ENCODE peak calls at places on chromosomes 13 and 19, in five cellular contexts. J is stomach, V is transverse colon, X is ovary, L is HepG2. N is an unnamed sample.

GRCh38 chr13:86446311-86446710 is 647.1 kb upstream of the SLITRK6 start:
- DNase-seq in J (no peak), X (no peak), L (no peak), V (no peak), N (no peak)

GRCh38 chr13:43725460-43725859 is 61.3 kb downstream of the ENOX1 start:
- DNase-seq in J (no peak), L (no peak), X (no peak), V (no peak), N (no peak)

GRCh38 chr19:1018393-1018792 is 2.5 kb downstream of the TMEM259 start:
- DNase-seq in V (no peak), L (no peak), X (no peak), J (no peak), N (no peak)

GRCh38 chr13:102580552-102581169 is 16.1 kb upstream of the TPP2 start:
- DNase-seq in L (peak; percentile 55), J (no peak), V (no peak), X (no peak), N (no peak)

GRCh38 chr19:35013820-35014754 is 14.0 kb downstream of the GRAMD1A start:
- DNase-seq in L (no peak), J (no peak), V (peak; percentile 50), X (no peak), N (no peak)

GRCh38 chr13:111187879-111188643 is 73.0 kb downstream of the ARHGEF7 start:
- DNase-seq in X (no peak), V (no peak), L (no peak), J (no peak), N (no peak)

GRCh38 chr13:27797228-27797624 is 4.9 kb downstream of the GSX1 start:
- DNase-seq in X (no peak), L (no peak), V (no peak), J (no peak), N (no peak)

GRCh38 chr13:39039033-39039432 is 777 bp downstream of the NHLRC3 start:
- DNase-seq in X (no peak), J (no peak), V (no peak), L (peak; percentile 12), N (no peak)

GRCh38 chr13:105655046-105655445 is 880.4 kb downstream of the EFNB2 start:
- DNase-seq in X (no peak), L (no peak), J (no peak), V (no peak), N (no peak)

GRCh38 chr19:55485439-55486011 is 537 bp downstream of the NAT14 start:
- DNase-seq in V (no peak), X (peak; percentile 50), L (no peak), J (no peak), N (no peak)

GRCh38 chr19:55482967-55483671 is 1.9 kb upstream of the NAT14 start:
- DNase-seq in L (no peak), X (no peak), J (no peak), V (no peak), N (no peak)

GRCh38 chr19:55486043-55486970 is 1.3 kb downstream of the NAT14 start:
- DNase-seq in L (no peak), V (no peak), J (no peak), X (peak; percentile 72), N (no peak)

GRCh38 chr19:55483681-55484361 is 1.2 kb upstream of the NAT14 start:
- DNase-seq in J (no peak), L (no peak), X (peak; percentile 50), V (no peak), N (no peak)

GRCh38 chr19:55484571-55485438 is at the start of gene NAT14:
- DNase-seq in J (peak; percentile 45), X (peak; percentile 85), V (peak; percentile 53), L (peak; percentile 39), N (no peak)
- TF ChIP-seq POLR2A in J (no peak), X (peak; percentile 20), V (peak; percentile 10), L (no peak), N (no peak)

GRCh38 chr13:30453727-30454126 is 12.0 kb downstream of the HMGB1 start:
- DNase-seq in V (no peak), X (no peak), J (no peak), L (no peak), N (no peak)
- TF ChIP-seq EP300 in V (no peak), X (no peak), J (no peak), L (no peak), N (no peak)

DNA sequence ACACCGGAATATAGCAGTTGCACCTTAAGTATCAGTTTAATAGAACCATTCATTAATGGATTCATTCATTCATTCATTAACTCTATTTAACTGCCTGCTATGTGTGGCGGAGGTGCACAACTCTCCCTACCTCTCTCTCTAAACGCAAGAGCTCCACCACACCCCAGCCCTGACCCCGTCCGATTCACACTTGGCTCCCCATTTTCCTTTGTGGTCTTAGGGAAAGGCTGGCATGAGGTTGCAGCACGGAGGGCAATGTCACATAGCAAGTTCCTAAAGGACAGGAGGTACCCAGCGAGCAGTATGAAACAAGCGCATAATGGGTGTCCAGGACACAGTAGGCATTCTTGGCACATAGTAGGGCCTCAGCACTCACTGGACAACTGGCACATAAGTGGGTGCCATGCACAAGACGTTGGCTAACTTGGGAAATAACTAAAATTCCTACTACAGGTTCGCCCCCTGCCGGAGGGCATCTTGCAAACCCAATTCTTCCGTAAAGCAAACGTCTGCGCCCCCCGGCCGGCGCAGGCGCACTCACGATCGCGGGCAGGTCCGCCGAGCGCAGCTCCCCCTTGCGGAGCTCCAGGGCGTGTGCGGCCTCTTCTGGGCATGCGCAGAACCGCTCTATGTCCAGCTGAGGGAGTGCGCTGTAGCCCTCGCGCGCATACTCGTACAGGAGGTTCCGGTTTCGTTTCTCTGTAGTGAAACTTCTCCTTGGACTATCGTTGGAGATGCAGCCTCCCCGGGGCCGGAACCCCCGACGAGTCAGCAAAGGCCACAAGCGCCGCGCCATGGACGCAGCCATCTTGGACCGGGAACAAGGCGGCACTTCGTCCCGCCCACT is at the start of gene SARS2:
- DNase-seq in J (peak; percentile 91), X (peak; percentile 96), L (peak; percentile 89), V (peak; percentile 93), N (peak; percentile 99)
- TF ChIP-seq POLR2A in J (no peak), X (no peak), L (peak; percentile 97), V (no peak), N (no peak)

GRCh38 chr13:109510036-109510435 is 276.3 kb downstream of the IRS2 start:
- DNase-seq in L (no peak), V (no peak), X (no peak), J (no peak), N (no peak)

DNA sequence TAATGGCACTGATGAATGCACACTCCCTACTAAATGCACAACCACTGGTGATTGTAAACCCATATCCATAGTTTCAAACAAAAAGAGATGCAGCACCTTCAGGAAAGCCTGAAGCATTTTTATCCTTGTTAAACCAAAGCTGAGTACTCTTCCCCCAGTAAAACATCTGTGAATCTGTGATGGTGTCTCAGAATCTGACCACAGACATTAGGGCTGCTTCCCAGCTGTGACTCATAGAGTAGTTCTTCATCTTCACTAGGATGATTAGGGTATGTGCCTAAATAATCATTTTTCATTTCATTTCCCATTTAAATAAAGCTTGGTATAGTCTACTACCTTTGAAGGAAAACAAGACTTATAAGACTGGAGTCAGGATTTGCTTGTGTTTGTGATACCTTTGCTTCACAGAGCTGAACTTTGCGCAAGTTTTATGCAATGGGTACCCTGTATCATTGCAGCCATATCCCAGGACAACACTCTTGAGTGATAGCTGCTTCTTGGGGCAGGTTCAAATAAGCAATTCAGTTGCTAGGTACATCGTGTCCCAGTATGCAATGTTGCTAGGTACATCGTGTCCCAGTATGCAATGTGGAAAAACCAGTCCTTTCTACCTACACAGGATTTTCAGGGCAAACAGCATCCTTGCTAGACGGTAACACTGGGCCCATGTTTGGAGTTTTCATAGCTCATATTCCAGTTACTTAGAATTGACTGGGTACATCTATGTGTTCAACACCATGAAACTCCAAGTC is 277.1 kb downstream of the IRS2 start:
- DNase-seq in V (no peak), X (no peak), L (no peak), J (no peak), N (no peak)
- TF ChIP-seq EP300 in V (no peak), X (no peak), L (no peak), J (no peak), N (no peak)

GRCh38 chr19:4694211-4694987 is 24.3 kb upstream of the MYDGF start:
- DNase-seq in J (peak; percentile 77), V (peak; percentile 46), L (no peak), X (no peak), N (no peak)
- TF ChIP-seq POLR2A in J (no peak), V (no peak), L (no peak), X (no peak), N (no peak)

DNA sequence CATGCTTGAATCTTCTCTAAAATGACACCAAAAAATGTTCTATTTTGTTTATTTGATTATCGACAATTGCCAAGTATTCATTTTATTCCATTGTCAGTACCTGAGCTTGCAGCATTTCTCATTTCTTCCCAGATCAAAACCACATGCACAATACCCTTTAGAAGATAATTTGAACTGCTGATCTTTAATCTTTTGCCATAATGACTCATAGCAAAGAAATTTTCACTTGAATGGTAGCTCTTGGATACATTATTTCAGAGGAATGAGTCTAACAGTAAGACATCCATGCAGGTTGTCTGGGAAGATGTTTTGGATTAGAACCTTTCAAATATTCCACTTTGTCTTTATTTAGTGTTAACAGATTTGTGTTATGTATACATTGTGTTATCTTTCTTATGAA is 42.0 kb upstream of the RXFP2 start:
- DNase-seq in L (no peak), V (no peak), J (no peak), X (no peak), N (no peak)
- TF ChIP-seq EP300 in L (no peak), V (no peak), J (no peak), X (no peak), N (no peak)

GRCh38 chr19:44848036-44848804 is 2.1 kb downstream of the NECTIN2 start:
- DNase-seq in X (peak; percentile 68), L (no peak), V (no peak), J (no peak), N (no peak)
- TF ChIP-seq POLR2A in X (peak; percentile 5), L (no peak), V (no peak), J (no peak), N (no peak)

N was measured in esophagus muscularis mucosa.